ENCODE peak calls at places on chromosomes 16 and 17, in ten cellular contexts. B, R, X, L, P, S, H, F, D and C are unnamed samples.

GRCh38 chr17:75683467-75684041 is 16.4 kb downstream of the SAP30BP start:
- DNase-seq in B (peak; percentile 72), R (peak; percentile 96), X (no peak), L (no peak), P (no peak), S (no peak), H (peak; percentile 74), F (no peak), D (no peak), C (no peak)

GRCh38 chr16:79047337-79047736 is 553.2 kb downstream of the MAF start:
- DNase-seq in B (no peak), R (no peak), X (no peak), L (no peak), P (no peak), S (no peak), H (no peak), F (no peak), D (no peak), C (no peak)

GRCh38 chr16:78494105-78494504 is 394.7 kb downstream of the WWOX start:
- DNase-seq in B (no peak), R (no peak), X (no peak), L (no peak), P (no peak), S (no peak), H (no peak), F (no peak), D (no peak), C (no peak)

GRCh38 chr16:48623304-48624016 is 13.5 kb upstream of the N4BP1 start:
- DNase-seq in B (peak; percentile 86), R (peak; percentile 85), X (peak; percentile 56), L (peak; percentile 50), P (peak; percentile 89), S (peak; percentile 86), H (peak; percentile 61), F (peak; percentile 78), D (peak; percentile 78), C (peak; percentile 20)

GRCh38 chr17:13003927-13004326 is 13.9 kb downstream of the ELAC2 start:
- DNase-seq in B (no peak), R (no peak), X (no peak), L (no peak), P (no peak), S (no peak), H (no peak), F (no peak), D (no peak), C (no peak)

GRCh38 chr17:53420035-53420641 is 402.6 kb upstream of the KIF2B start:
- DNase-seq in B (peak; percentile 58), R (peak; percentile 78), X (no peak), L (no peak), P (no peak), S (no peak), H (no peak), F (no peak), D (no peak), C (no peak)

GRCh38 chr16:78878570-78878969 is 722.0 kb downstream of the MAF start:
- DNase-seq in B (no peak), R (no peak), X (no peak), L (no peak), P (no peak), S (no peak), H (no peak), F (no peak), D (no peak), C (no peak)

GRCh38 chr16:69798466-69798865 is 36.3 kb downstream of the WWP2 start:
- DNase-seq in B (no peak), R (peak; percentile 8), X (no peak), L (peak; percentile 26), P (no peak), S (no peak), H (no peak), F (no peak), D (no peak), C (no peak)

GRCh38 chr17:40694584-40694983 is 9.0 kb downstream of the KRT24 start:
- DNase-seq in B (no peak), R (no peak), X (no peak), L (no peak), P (no peak), S (no peak), H (no peak), F (no peak), D (peak; percentile 74), C (no peak)

GRCh38 chr17:57541472-57542394 is 203.4 kb downstream of the CCDC182 start:
- DNase-seq in B (no peak), R (peak; percentile 63), X (no peak), L (no peak), P (no peak), S (peak; percentile 78), H (peak; percentile 89), F (no peak), D (no peak), C (peak; percentile 40)

GRCh38 chr17:1744551-1745512 is 2.2 kb downstream of the SERPINF2 start:
- DNase-seq in B (no peak), R (no peak), X (no peak), L (no peak), P (no peak), S (peak; percentile 24), H (no peak), F (no peak), D (no peak), C (no peak)

GRCh38 chr17:5123343-5124124 is 7.7 kb downstream of the USP6 start:
- DNase-seq in B (no peak), R (no peak), X (no peak), L (no peak), P (no peak), S (no peak), H (no peak), F (no peak), D (no peak), C (no peak)

GRCh38 chr16:11835309-11835708 is 16.0 kb downstream of the RSL1D1 start:
- DNase-seq in B (no peak), R (no peak), X (no peak), L (no peak), P (no peak), S (no peak), H (no peak), F (no peak), D (no peak), C (no peak)

GRCh38 chr17:63568563-63568962 is 18.3 kb downstream of the DCAF7 start:
- DNase-seq in B (no peak), R (no peak), X (no peak), L (no peak), P (no peak), S (no peak), H (no peak), F (no peak), D (no peak), C (no peak)

GRCh38 chr16:19014456-19014855 is 30.7 kb downstream of the TMC7 start:
- DNase-seq in B (peak; percentile 34), R (no peak), X (no peak), L (no peak), P (no peak), S (no peak), H (no peak), F (no peak), D (no peak), C (no peak)

GRCh38 chr17:32127156-32127897 is 15.0 kb upstream of the RHOT1 start:
- DNase-seq in B (peak; percentile 79), R (peak; percentile 89), X (peak; percentile 52), L (peak; percentile 61), P (peak; percentile 91), S (peak; percentile 92), H (peak; percentile 56), F (peak; percentile 66), D (peak; percentile 84), C (peak; percentile 57)

GRCh38 chr16:57609541-57610401 is 18.7 kb upstream of the ADGRG1 start:
- DNase-seq in B (peak; percentile 61), R (no peak), X (peak; percentile 22), L (no peak), P (peak; percentile 30), S (no peak), H (no peak), F (peak; percentile 56), D (no peak), C (no peak)

GRCh38 chr17:2222901-2223616 is 80.5 kb downstream of the SMG6 start:
- DNase-seq in B (peak; percentile 61), R (peak; percentile 19), X (no peak), L (no peak), P (no peak), S (peak; percentile 73), H (peak; percentile 64), F (peak; percentile 15), D (no peak), C (no peak)

GRCh38 chr16:48559462-48560211 is 50.3 kb downstream of the N4BP1 start:
- DNase-seq in B (no peak), R (peak; percentile 21), X (no peak), L (no peak), P (no peak), S (no peak), H (no peak), F (no peak), D (no peak), C (no peak)